ENCODE peak calls at places on chromosomes 2 and 18, in ten cellular contexts. One of them, this sample, is unnamed.

GRCh38 chr2:31337197-31337596 is 77.3 kb downstream of the XDH start:
- DNase-seq in GM06990: no peak
- DNase-seq in NCI-H1694: no peak
- DNase-seq in fibroblast of gingiva: no peak
- DNase-seq in CD4-positive, alpha-beta memory T cell: no peak
- DNase-seq in spleen: no peak
- DNase-seq in ovary: no peak
- DNase-seq in activated T-cell treated with anti-CD3 and anti-CD28 coated beads for 1 hour: no peak
- DNase-seq in GM04504: no peak
- DNase-seq in SHP77 treated with DMSO at 0.1 percent for 48 hours: no peak
- DNase-seq in this sample: no peak

GRCh38 chr2:203869610-203870042 is 2.1 kb downstream of the CTLA4 start:
- DNase-seq in GM06990: no peak
- DNase-seq in SHP77 treated with DMSO at 0.1 percent for 48 hours: no peak
- DNase-seq in spleen: no peak
- DNase-seq in CD4-positive, alpha-beta memory T cell: peak; percentile 80
- DNase-seq in activated T-cell treated with anti-CD3 and anti-CD28 coated beads for 1 hour: peak; percentile 35
- DNase-seq in fibroblast of gingiva: no peak
- DNase-seq in GM04504: no peak
- DNase-seq in NCI-H1694: no peak
- DNase-seq in ovary: no peak
- DNase-seq in this sample: no peak

GRCh38 chr2:230865766-230866703 is 1.3 kb downstream of the ITM2C start:
- DNase-seq in NCI-H1694: no peak
- DNase-seq in SHP77 treated with DMSO at 0.1 percent for 48 hours: no peak
- DNase-seq in CD4-positive, alpha-beta memory T cell: peak; percentile 52
- DNase-seq in activated T-cell treated with anti-CD3 and anti-CD28 coated beads for 1 hour: no peak
- DNase-seq in spleen: peak; percentile 85
- DNase-seq in ovary: no peak
- DNase-seq in GM04504: no peak
- DNase-seq in fibroblast of gingiva: no peak
- DNase-seq in GM06990: no peak
- DNase-seq in this sample: no peak

GRCh38 chr2:71555798-71556454 is 102.6 kb downstream of the DYSF start:
- DNase-seq in fibroblast of gingiva: no peak
- DNase-seq in activated T-cell treated with anti-CD3 and anti-CD28 coated beads for 1 hour: no peak
- DNase-seq in GM06990: no peak
- DNase-seq in NCI-H1694: no peak
- DNase-seq in GM04504: no peak
- DNase-seq in CD4-positive, alpha-beta memory T cell: no peak
- DNase-seq in spleen: peak; percentile 62
- DNase-seq in ovary: no peak
- DNase-seq in SHP77 treated with DMSO at 0.1 percent for 48 hours: no peak
- DNase-seq in this sample: no peak

GRCh38 chr18:3040881-3041280 is 27.9 kb upstream of the LPIN2 start:
- DNase-seq in NCI-H1694: no peak
- DNase-seq in GM04504: no peak
- DNase-seq in GM06990: no peak
- DNase-seq in ovary: no peak
- DNase-seq in activated T-cell treated with anti-CD3 and anti-CD28 coated beads for 1 hour: no peak
- DNase-seq in fibroblast of gingiva: no peak
- DNase-seq in spleen: no peak
- DNase-seq in CD4-positive, alpha-beta memory T cell: no peak
- DNase-seq in SHP77 treated with DMSO at 0.1 percent for 48 hours: no peak
- DNase-seq in this sample: no peak

GRCh38 chr2:200042944-200043343 is 87.6 kb downstream of the MAIP1 start:
- DNase-seq in GM06990: no peak
- DNase-seq in activated T-cell treated with anti-CD3 and anti-CD28 coated beads for 1 hour: no peak
- DNase-seq in CD4-positive, alpha-beta memory T cell: no peak
- DNase-seq in SHP77 treated with DMSO at 0.1 percent for 48 hours: no peak
- DNase-seq in fibroblast of gingiva: peak; percentile 16
- DNase-seq in ovary: no peak
- DNase-seq in GM04504: peak; percentile 44
- DNase-seq in spleen: no peak
- DNase-seq in NCI-H1694: no peak
- DNase-seq in this sample: no peak

GRCh38 chr18:79816092-79816491 is 18.4 kb downstream of the KCNG2 start:
- DNase-seq in SHP77 treated with DMSO at 0.1 percent for 48 hours: no peak
- DNase-seq in fibroblast of gingiva: no peak
- DNase-seq in GM04504: no peak
- DNase-seq in activated T-cell treated with anti-CD3 and anti-CD28 coated beads for 1 hour: no peak
- DNase-seq in NCI-H1694: no peak
- DNase-seq in GM06990: no peak
- DNase-seq in spleen: peak; percentile 61
- DNase-seq in CD4-positive, alpha-beta memory T cell: no peak
- DNase-seq in ovary: no peak
- DNase-seq in this sample: no peak

GRCh38 chr2:207512356-207512755 is 17.4 kb upstream of the CREB1 start:
- DNase-seq in CD4-positive, alpha-beta memory T cell: no peak
- DNase-seq in activated T-cell treated with anti-CD3 and anti-CD28 coated beads for 1 hour: no peak
- DNase-seq in ovary: no peak
- DNase-seq in spleen: no peak
- DNase-seq in GM06990: no peak
- DNase-seq in fibroblast of gingiva: no peak
- DNase-seq in NCI-H1694: no peak
- DNase-seq in GM04504: no peak
- DNase-seq in SHP77 treated with DMSO at 0.1 percent for 48 hours: no peak
- DNase-seq in this sample: no peak

GRCh38 chr2:61085883-61086282 is 20.2 kb downstream of the SANBR start:
- DNase-seq in fibroblast of gingiva: no peak
- DNase-seq in activated T-cell treated with anti-CD3 and anti-CD28 coated beads for 1 hour: no peak
- DNase-seq in NCI-H1694: no peak
- DNase-seq in GM04504: no peak
- DNase-seq in ovary: no peak
- DNase-seq in spleen: no peak
- DNase-seq in GM06990: no peak
- DNase-seq in SHP77 treated with DMSO at 0.1 percent for 48 hours: no peak
- DNase-seq in CD4-positive, alpha-beta memory T cell: no peak
- DNase-seq in this sample: no peak